ENCODE peak calls at places on chromosomes 5 and 9, in five cellular contexts. Q is nephron progenitor cell, K is choroid plexus epithelial cell, X is H1, P is ascending aorta. S is an unnamed sample.

GRCh38 chr9:24487250-24487861 is 58.3 kb downstream of the IZUMO3 start:
- DNase-seq in Q (no peak), K (peak; percentile 10), X (no peak), P (no peak), S (no peak)

GRCh38 chr9:116275418-116276295 is 122.1 kb downstream of the PAPPA start:
- DNase-seq in Q (peak; percentile 22), K (peak; percentile 56), X (no peak), P (no peak), S (no peak)

GRCh38 chr5:81577091-81577490 is 173.8 kb downstream of the SSBP2 start:
- DNase-seq in Q (no peak), K (no peak), X (no peak), P (no peak), S (no peak)

GRCh38 chr9:136248951-136249880 is 3.6 kb upstream of the QSOX2 start:
- DNase-seq in Q (no peak), K (no peak), X (no peak), P (no peak), S (no peak)

GRCh38 chr5:156399323-156399722 is 72.4 kb downstream of the SGCD start:
- DNase-seq in Q (no peak), K (no peak), X (no peak), P (no peak), S (no peak)

GRCh38 chr5:79573983-79574890 is 38.0 kb upstream of the TENT2 start:
- DNase-seq in Q (no peak), K (no peak), X (no peak), P (no peak), S (no peak)

GRCh38 chr9:99134893-99135341 is 30.0 kb downstream of the TGFBR1 start:
- DNase-seq in Q (no peak), K (peak; percentile 75), X (no peak), P (no peak), S (no peak)

GRCh38 chr5:154039458-154039829 is 677 bp downstream of the MFAP3 start:
- DNase-seq in Q (no peak), K (no peak), X (no peak), P (no peak), S (no peak)

GRCh38 chr5:78930742-78931141 is 54.4 kb downstream of the ARSB start:
- DNase-seq in Q (no peak), K (peak; percentile 94), X (no peak), P (no peak), S (no peak)

GRCh38 chr9:129888085-129888808 is 53.0 kb downstream of the USP20 start:
- DNase-seq in Q (no peak), K (no peak), X (no peak), P (peak; percentile 83), S (peak; percentile 79)

GRCh38 chr9:116789097-116789496 is 102.0 kb downstream of the TRIM32 start:
- DNase-seq in Q (no peak), K (no peak), X (no peak), P (no peak), S (no peak)

GRCh38 chr5:106097308-106097707 is 1573.4 kb downstream of the EFNA5 start:
- DNase-seq in Q (no peak), K (peak; percentile 55), X (no peak), P (no peak), S (no peak)

GRCh38 chr9:105479846-105480245 is 32.0 kb downstream of the FSD1L start:
- DNase-seq in Q (no peak), K (no peak), X (no peak), P (no peak), S (no peak)

GRCh38 chr5:11903121-11903613 is 1.1 kb downstream of the CTNND2 start:
- DNase-seq in Q (peak; percentile 36), K (no peak), X (no peak), P (no peak), S (no peak)

GRCh38 chr5:173815571-173815970 is 72.6 kb upstream of the CPEB4 start:
- DNase-seq in Q (no peak), K (no peak), X (no peak), P (no peak), S (no peak)

DNA sequence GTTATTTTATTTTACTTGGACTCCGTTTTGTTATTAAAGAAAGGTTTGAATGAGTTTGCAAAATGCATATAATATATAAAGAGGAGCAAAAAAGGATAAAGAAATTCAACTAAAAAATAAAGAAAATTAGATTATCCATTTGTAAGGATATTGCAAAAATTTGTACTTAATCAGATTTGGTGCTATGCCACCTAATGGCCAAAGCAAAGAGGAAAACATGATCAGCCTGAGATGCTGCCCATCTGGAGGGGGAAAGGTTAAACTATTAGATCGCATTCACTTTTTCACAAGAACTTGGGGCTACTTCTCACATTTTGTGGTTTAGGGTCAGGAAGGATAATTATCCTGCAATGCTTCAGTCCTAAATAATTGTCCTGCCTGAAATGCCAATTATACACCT is 350.6 kb downstream of the MLLT3 start:
- DNase-seq in Q (no peak), K (peak; percentile 26), X (no peak), P (no peak), S (no peak)
- TF ChIP-seq CTCF in Q (peak; percentile 10), K (peak; percentile 49), X (no peak), P (no peak), S (no peak)

GRCh38 chr5:57779383-57780223 is 297.0 kb upstream of the ACTBL2 start:
- DNase-seq in Q (peak; percentile 47), K (peak; percentile 89), X (peak; percentile 49), P (no peak), S (no peak)
- TF ChIP-seq CTCF in Q (peak; percentile 65), K (peak; percentile 71), X (no peak), P (peak; percentile 50), S (peak; percentile 64)

GRCh38 chr5:72541501-72542235 is 34.5 kb upstream of the ZNF366 start:
- DNase-seq in Q (peak; percentile 9), K (no peak), X (no peak), P (no peak), S (no peak)

GRCh38 chr5:72540759-72541438 is 33.7 kb upstream of the ZNF366 start:
- DNase-seq in Q (no peak), K (no peak), X (no peak), P (no peak), S (no peak)

GRCh38 chr5:72543365-72543764 is 36.2 kb upstream of the ZNF366 start:
- DNase-seq in Q (no peak), K (peak; percentile 98), X (no peak), P (no peak), S (no peak)

GRCh38 chr5:72543811-72544210 is 36.6 kb upstream of the ZNF366 start:
- DNase-seq in Q (no peak), K (peak; percentile 55), X (no peak), P (no peak), S (no peak)

DNA sequence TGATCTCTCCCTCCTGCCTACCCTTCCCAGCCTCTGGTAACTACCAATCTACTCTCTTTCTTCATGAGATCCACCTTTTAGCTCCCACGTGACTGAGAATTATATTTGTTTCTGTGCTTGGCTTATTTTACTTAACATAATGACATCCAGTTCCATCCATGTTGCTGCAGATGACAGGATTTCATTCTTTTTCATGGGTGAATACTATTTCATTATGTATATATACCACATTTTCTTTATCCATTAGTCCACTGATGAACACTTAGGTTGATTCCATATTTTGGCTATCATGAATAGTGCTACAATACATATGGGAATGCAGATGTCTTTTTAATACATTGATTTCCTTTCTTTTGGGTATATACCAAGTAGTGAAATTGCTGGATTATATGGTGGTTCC is 35.5 kb upstream of the ZNF366 start:
- DNase-seq in Q (no peak), K (no peak), X (no peak), P (no peak), S (no peak)
- TF ChIP-seq CTCF in Q (no peak), K (no peak), X (no peak), P (no peak), S (no peak)

GRCh38 chr9:135087489-135087791 is at the start of gene OLFM1:
- DNase-seq in Q (peak; percentile 87), K (peak; percentile 71), X (peak; percentile 88), P (peak; percentile 72), S (peak; percentile 89)
- TF ChIP-seq CTCF in Q (peak; percentile 60), K (peak; percentile 72), X (peak; percentile 87), P (peak; percentile 28), S (peak; percentile 61)

GRCh38 chr5:132283423-132284043 is 10.7 kb upstream of the SLC22A4 start:
- DNase-seq in Q (no peak), K (peak; percentile 91), X (peak; percentile 59), P (peak; percentile 70), S (no peak)

GRCh38 chr5:132277971-132278964 is 15.9 kb upstream of the SLC22A4 start:
- DNase-seq in Q (no peak), K (no peak), X (no peak), P (no peak), S (no peak)

GRCh38 chr5:132279801-132280200 is 14.4 kb upstream of the SLC22A4 start:
- DNase-seq in Q (no peak), K (no peak), X (no peak), P (peak; percentile 22), S (no peak)

GRCh38 chr5:132280371-132281240 is 13.6 kb upstream of the SLC22A4 start:
- DNase-seq in Q (no peak), K (no peak), X (no peak), P (peak; percentile 46), S (no peak)

DNA sequence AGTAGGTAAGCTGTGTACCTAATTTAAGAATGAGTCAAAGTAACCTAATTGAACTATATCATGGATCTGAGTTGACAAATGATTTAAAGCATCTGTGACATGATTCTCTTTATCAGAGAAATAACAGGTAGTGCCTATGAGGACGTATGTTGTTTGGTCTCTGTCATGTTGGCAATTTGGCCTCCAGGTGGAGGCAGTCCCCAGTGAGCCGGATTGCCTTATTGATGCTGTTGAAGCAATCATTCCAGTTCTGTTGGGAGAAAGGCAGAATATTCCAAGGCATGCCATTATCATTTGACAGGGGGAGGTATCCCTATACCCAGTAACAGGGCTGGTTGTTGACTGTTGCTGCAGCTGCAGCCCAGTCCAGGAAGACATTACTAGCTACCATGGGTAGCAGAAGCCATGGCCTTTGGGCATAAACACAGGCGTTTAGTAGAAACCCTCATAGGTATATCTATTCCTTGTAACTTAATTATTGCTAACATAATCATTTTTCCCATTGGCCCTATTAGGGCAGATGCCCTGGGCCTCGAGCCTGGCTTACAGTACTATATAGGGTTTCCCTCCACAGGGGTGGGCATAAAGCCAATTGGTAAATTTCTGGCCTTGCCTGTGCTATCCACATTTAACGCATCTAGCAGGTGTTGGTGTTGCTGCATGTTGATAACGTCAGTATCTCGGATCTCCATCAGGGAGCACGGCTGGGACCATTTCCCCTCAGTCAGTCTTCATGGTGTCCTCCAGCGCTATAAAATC is 12.2 kb upstream of the SLC22A4 start:
- DNase-seq in Q (no peak), K (no peak), X (peak; percentile 24), P (no peak), S (no peak)
- TF ChIP-seq CTCF in Q (no peak), K (no peak), X (no peak), P (no peak), S (no peak)

GRCh38 chr9:22119537-22120167 is 110.5 kb upstream of the CDKN2B start:
- DNase-seq in Q (no peak), K (peak; percentile 75), X (no peak), P (no peak), S (no peak)
- TF ChIP-seq CTCF in Q (no peak), K (peak; percentile 73), X (no peak), P (peak; percentile 26), S (peak; percentile 54)

GRCh38 chr9:77964258-77964657 is 67.4 kb downstream of the GNAQ start:
- DNase-seq in Q (no peak), K (no peak), X (no peak), P (no peak), S (no peak)

GRCh38 chr9:77961541-77961940 is 70.1 kb downstream of the GNAQ start:
- DNase-seq in Q (no peak), K (peak; percentile 39), X (no peak), P (no peak), S (no peak)

GRCh38 chr9:77959803-77960202 is 71.8 kb downstream of the GNAQ start:
- DNase-seq in Q (no peak), K (no peak), X (no peak), P (no peak), S (no peak)

GRCh38 chr9:77957652-77958051 is 74.0 kb downstream of the GNAQ start:
- DNase-seq in Q (no peak), K (no peak), X (no peak), P (no peak), S (no peak)

GRCh38 chr9:77960356-77961153 is 71.1 kb downstream of the GNAQ start:
- DNase-seq in Q (no peak), K (no peak), X (no peak), P (no peak), S (no peak)
- TF ChIP-seq CTCF in Q (no peak), K (no peak), X (no peak), P (no peak), S (no peak)